ENCODE peak calls at places on chromosomes 16 and 17, in six cellular contexts. I is transverse colon, T is AG09319, R is ovary, P is right lobe of liver, S is heart right ventricle. Y is an unnamed sample.

GRCh38 chr16:48405907-48406306 is 20.7 kb upstream of the SIAH1 start:
- DNase-seq in T (no peak), I (peak; percentile 39), P (no peak), S (no peak), R (no peak), Y (no peak)

GRCh38 chr17:1273492-1274242 is 3.4 kb downstream of the BHLHA9 start:
- DNase-seq in R (no peak), I (no peak), S (no peak), T (no peak), P (no peak), Y (no peak)

GRCh38 chr17:2749784-2750181 is 331 bp upstream of the CCDC92B start:
- DNase-seq in R (peak; percentile 84), T (peak; percentile 12), P (peak; percentile 73), I (peak; percentile 78), S (peak; percentile 74), Y (peak; percentile 36)

GRCh38 chr17:42819939-42820535 is 4.0 kb downstream of the BECN1 start:
- DNase-seq in I (peak; percentile 66), P (peak; percentile 53), T (no peak), S (peak; percentile 40), R (no peak), Y (peak; percentile 61)

GRCh38 chr16:84650062-84650991 is 2.0 kb downstream of the KLHL36 start:
- DNase-seq in T (no peak), I (no peak), S (no peak), R (no peak), P (no peak), Y (peak; percentile 27)

GRCh38 chr17:1532836-1533602 is 16.6 kb upstream of the INPP5K start:
- DNase-seq in P (no peak), T (no peak), I (no peak), R (no peak), S (no peak), Y (no peak)

GRCh38 chr16:35795361-35796029 is 2336.1 kb downstream of the TP53TG3F start:
- DNase-seq in S (no peak), R (no peak), P (no peak), T (no peak), I (no peak), Y (no peak)

GRCh38 chr17:73203135-73203787 is 10.4 kb downstream of the COG1 start:
- DNase-seq in P (no peak), S (no peak), R (no peak), I (peak; percentile 76), T (no peak), Y (no peak)

GRCh38 chr16:56876048-56876447 is 11.0 kb downstream of the SLC12A3 start:
- DNase-seq in R (no peak), P (no peak), T (no peak), I (no peak), S (no peak), Y (no peak)

GRCh38 chr17:29107933-29108805 is 65.2 kb downstream of the PIPOX start:
- DNase-seq in I (no peak), S (peak; percentile 60), T (no peak), R (no peak), P (peak; percentile 86), Y (no peak)

GRCh38 chr17:47905221-47905733 is 9.2 kb downstream of the SP2 start:
- DNase-seq in R (peak; percentile 81), P (peak; percentile 50), S (peak; percentile 66), T (peak; percentile 63), I (peak; percentile 45), Y (peak; percentile 67)

GRCh38 chr17:81049372-81049911 is 14.5 kb downstream of the BAIAP2 start:
- DNase-seq in R (no peak), S (no peak), I (no peak), T (no peak), P (no peak), Y (no peak)

GRCh38 chr17:51850206-51850605 is 308.3 kb downstream of the CA10 start:
- DNase-seq in T (no peak), S (no peak), I (no peak), R (no peak), P (no peak), Y (no peak)

GRCh38 chr17:12618557-12618956 is 47.1 kb upstream of the MYOCD start:
- DNase-seq in T (no peak), P (no peak), R (no peak), I (no peak), S (no peak), Y (peak; percentile 72)

GRCh38 chr16:76668207-76668725 is 391.1 kb downstream of the CNTNAP4 start:
- DNase-seq in P (no peak), T (no peak), R (no peak), S (no peak), I (no peak), Y (no peak)

GRCh38 chr17:75160211-75160610 is 5.9 kb upstream of the JPT1 start:
- DNase-seq in S (no peak), I (no peak), P (no peak), R (no peak), T (no peak), Y (no peak)

GRCh38 chr17:49078248-49078647 is 54.3 kb upstream of the B4GALNT2 start:
- DNase-seq in P (no peak), T (no peak), R (no peak), I (no peak), S (no peak), Y (no peak)

GRCh38 chr16:90026135-90026534 is 6.9 kb upstream of the DBNDD1 start:
- DNase-seq in T (no peak), R (no peak), P (no peak), I (no peak), S (no peak), Y (no peak)

GRCh38 chr17:39404542-39405378 is 3.3 kb upstream of the FBXL20 start:
- DNase-seq in T (peak; percentile 41), R (no peak), I (no peak), S (no peak), P (no peak), Y (peak; percentile 84)

GRCh38 chr16:78973041-78973440 is 627.5 kb downstream of the MAF start:
- DNase-seq in R (no peak), P (no peak), I (no peak), S (no peak), T (no peak), Y (no peak)

GRCh38 chr17:40612510-40613244 is 34.9 kb downstream of the SMARCE1 start:
- DNase-seq in R (no peak), S (no peak), I (no peak), T (no peak), P (no peak), Y (no peak)

GRCh38 chr17:46949291-46950174 is 26.6 kb downstream of the GOSR2 start:
- DNase-seq in R (no peak), T (no peak), P (no peak), I (no peak), S (no peak), Y (no peak)

GRCh38 chr16:57091990-57092785 is at the start of gene CPNE2:
- DNase-seq in R (peak; percentile 77), T (no peak), I (peak; percentile 75), S (peak; percentile 78), P (peak; percentile 83), Y (no peak)

DNA sequence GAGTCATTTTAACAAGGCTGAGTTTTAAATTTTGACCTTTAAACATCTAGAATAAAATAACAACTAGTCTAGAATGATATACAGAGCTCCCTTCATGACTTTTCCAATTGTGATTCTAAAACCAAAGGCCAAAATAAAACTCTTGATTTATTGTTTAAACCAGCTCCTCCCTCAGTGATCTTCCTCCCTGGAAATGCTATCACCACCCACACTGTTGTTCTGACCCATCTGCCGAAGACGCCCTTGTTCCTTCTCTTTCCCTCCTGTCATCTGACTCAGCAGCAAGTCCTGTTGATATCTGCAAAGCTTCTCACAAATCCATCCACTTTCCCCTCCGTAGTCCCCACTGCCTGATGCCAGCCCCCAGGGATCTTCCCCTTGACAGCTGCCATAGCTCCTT is 231.6 kb upstream of the DYNLRB2 start:
- DNase-seq in R (no peak), I (no peak), S (no peak), P (no peak), T (no peak), Y (no peak)
- TF ChIP-seq CTCF in R (no peak), I (no peak), S (no peak), P (no peak), T (no peak), Y (no peak)

GRCh38 chr17:35069311-35069710 is 5.8 kb upstream of the RFFL start:
- DNase-seq in P (no peak), I (no peak), S (no peak), R (no peak), T (no peak), Y (peak; percentile 35)

GRCh38 chr17:35068249-35068648 is 4.7 kb upstream of the RFFL start:
- DNase-seq in I (no peak), S (no peak), P (no peak), R (no peak), T (no peak), Y (no peak)

GRCh38 chr17:35065880-35066279 is 2.4 kb upstream of the RFFL start:
- DNase-seq in P (no peak), T (no peak), I (no peak), R (no peak), S (no peak), Y (no peak)

GRCh38 chr17:35062284-35062683 is 1.2 kb downstream of the RFFL start:
- DNase-seq in R (no peak), T (no peak), S (no peak), P (no peak), I (no peak), Y (no peak)

DNA sequence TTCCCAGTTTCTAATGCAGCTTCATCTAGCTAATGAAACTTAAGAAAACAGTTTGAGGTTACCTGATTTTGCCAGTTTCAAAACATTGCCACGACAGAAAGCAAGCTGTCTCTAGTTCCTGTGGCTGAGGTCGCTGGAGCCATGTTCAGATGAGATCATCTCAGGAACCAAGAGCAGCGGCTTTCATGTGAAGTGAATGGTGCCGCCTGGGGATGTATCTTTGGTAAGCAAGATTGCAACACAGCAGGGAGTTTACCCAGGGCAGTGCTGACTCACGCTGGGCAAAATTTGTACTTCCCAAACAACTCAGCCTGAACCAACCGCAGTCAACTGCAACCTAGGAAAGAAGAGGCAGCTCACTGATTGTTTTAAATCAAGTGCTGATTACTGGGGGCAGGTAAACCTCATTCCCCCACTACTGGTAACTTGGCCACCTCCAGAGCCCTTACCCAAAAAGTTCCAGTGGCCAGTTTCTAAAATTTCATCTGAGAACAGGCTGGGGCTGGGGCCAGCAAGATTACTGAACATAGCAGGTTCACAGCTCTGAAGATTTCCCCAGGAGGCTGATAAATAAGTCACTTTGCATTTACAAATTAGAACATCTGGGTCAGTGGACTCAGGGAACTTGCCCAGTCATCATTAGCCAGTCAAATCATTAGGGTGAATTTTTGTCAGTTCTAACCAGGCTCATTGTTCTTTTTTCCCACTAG is at the start of gene RFFL:
- DNase-seq in S (peak; percentile 58), P (peak; percentile 83), T (peak; percentile 94), I (peak; percentile 91), R (peak; percentile 70), Y (peak; percentile 99)
- TF ChIP-seq CTCF in S (peak; percentile 53), P (peak; percentile 12), T (peak; percentile 21), I (no peak), R (no peak), Y (no peak)

GRCh38 chr17:9705745-9706144 is 60.4 kb downstream of the USP43 start:
- DNase-seq in T (no peak), S (no peak), R (no peak), P (no peak), I (no peak), Y (no peak)
- TF ChIP-seq CTCF in T (no peak), S (no peak), R (no peak), P (no peak), I (no peak), Y (no peak)

DNA sequence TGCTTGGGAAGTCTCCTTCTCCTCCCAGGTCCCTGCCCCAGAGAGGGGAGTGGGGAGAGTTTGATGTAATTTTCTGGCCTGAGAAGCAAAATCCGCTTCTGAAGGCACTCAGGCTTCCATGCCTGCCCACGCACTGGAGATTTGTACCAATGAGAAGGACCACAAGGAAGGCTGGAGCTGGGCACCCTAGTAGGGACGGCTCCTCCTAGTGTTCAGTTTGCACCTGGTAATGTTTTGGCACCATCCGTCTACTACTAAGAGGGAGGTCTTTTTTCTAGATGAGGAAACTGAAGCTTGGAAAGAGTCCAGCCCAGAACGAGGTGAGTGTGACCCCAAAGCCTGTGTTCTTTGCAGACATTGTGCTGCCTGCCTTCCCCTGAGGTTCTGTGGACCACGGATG is 83.6 kb upstream of the NLRP1 start:
- DNase-seq in R (no peak), S (no peak), P (no peak), T (no peak), I (no peak), Y (no peak)
- TF ChIP-seq CTCF in R (no peak), S (no peak), P (no peak), T (no peak), I (no peak), Y (no peak)